ENCODE peak calls at places on chromosomes 3 and 15, in seven cellular contexts. One of them, this sample, is unnamed.

GRCh38 chr3:10373686-10374261 is 52.9 kb upstream of the SEC13 start:
- DNase-seq in psoas muscle: no peak
- DNase-seq in stimulated activated CD8-positive, alpha-beta memory T cell treated with anti-CD3 and anti-CD28 coated beads, Interleukin-7, amount 100 ng/mL, for 48 hours: no peak
- DNase-seq in NCI-H226: peak; percentile 39
- DNase-seq in HT1080: peak; percentile 68
- DNase-seq in ELR: peak; percentile 75
- DNase-seq in activated T-cell treated with anti-CD3 and anti-CD28 coated beads for 1 hour: no peak
- DNase-seq in this sample: no peak

GRCh38 chr15:33200903-33201302 is 6.4 kb upstream of the FMN1 start:
- DNase-seq in psoas muscle: no peak
- DNase-seq in stimulated activated CD8-positive, alpha-beta memory T cell treated with anti-CD3 and anti-CD28 coated beads, Interleukin-7, amount 100 ng/mL, for 48 hours: no peak
- DNase-seq in NCI-H226: peak; percentile 52
- DNase-seq in HT1080: no peak
- DNase-seq in ELR: no peak
- DNase-seq in activated T-cell treated with anti-CD3 and anti-CD28 coated beads for 1 hour: no peak
- DNase-seq in this sample: no peak

GRCh38 chr15:95826831-95827230 is 503.7 kb upstream of the NR2F2 start:
- DNase-seq in psoas muscle: no peak
- DNase-seq in stimulated activated CD8-positive, alpha-beta memory T cell treated with anti-CD3 and anti-CD28 coated beads, Interleukin-7, amount 100 ng/mL, for 48 hours: no peak
- DNase-seq in NCI-H226: peak; percentile 29
- DNase-seq in HT1080: no peak
- DNase-seq in ELR: no peak
- DNase-seq in activated T-cell treated with anti-CD3 and anti-CD28 coated beads for 1 hour: no peak
- DNase-seq in this sample: no peak

GRCh38 chr3:9248232-9249191 is 934 bp downstream of the SRGAP3 start:
- DNase-seq in psoas muscle: no peak
- DNase-seq in stimulated activated CD8-positive, alpha-beta memory T cell treated with anti-CD3 and anti-CD28 coated beads, Interleukin-7, amount 100 ng/mL, for 48 hours: no peak
- DNase-seq in NCI-H226: no peak
- DNase-seq in HT1080: no peak
- DNase-seq in ELR: peak; percentile 23
- DNase-seq in activated T-cell treated with anti-CD3 and anti-CD28 coated beads for 1 hour: no peak
- DNase-seq in this sample: no peak

GRCh38 chr3:127339943-127340861 is 52.4 kb upstream of the PRR20G start:
- DNase-seq in psoas muscle: no peak
- DNase-seq in stimulated activated CD8-positive, alpha-beta memory T cell treated with anti-CD3 and anti-CD28 coated beads, Interleukin-7, amount 100 ng/mL, for 48 hours: no peak
- DNase-seq in NCI-H226: no peak
- DNase-seq in HT1080: no peak
- DNase-seq in ELR: no peak
- DNase-seq in activated T-cell treated with anti-CD3 and anti-CD28 coated beads for 1 hour: no peak
- DNase-seq in this sample: no peak

GRCh38 chr15:58588096-58588495 is 156.3 kb downstream of the LIPC start:
- DNase-seq in psoas muscle: no peak
- DNase-seq in stimulated activated CD8-positive, alpha-beta memory T cell treated with anti-CD3 and anti-CD28 coated beads, Interleukin-7, amount 100 ng/mL, for 48 hours: no peak
- DNase-seq in NCI-H226: no peak
- DNase-seq in HT1080: no peak
- DNase-seq in ELR: no peak
- DNase-seq in activated T-cell treated with anti-CD3 and anti-CD28 coated beads for 1 hour: no peak
- DNase-seq in this sample: no peak

GRCh38 chr15:76012021-76012551 is at the start of gene NRG4:
- DNase-seq in psoas muscle: no peak
- DNase-seq in stimulated activated CD8-positive, alpha-beta memory T cell treated with anti-CD3 and anti-CD28 coated beads, Interleukin-7, amount 100 ng/mL, for 48 hours: no peak
- DNase-seq in NCI-H226: no peak
- DNase-seq in HT1080: peak; percentile 0
- DNase-seq in ELR: peak; percentile 9
- DNase-seq in activated T-cell treated with anti-CD3 and anti-CD28 coated beads for 1 hour: no peak
- DNase-seq in this sample: peak; percentile 56

GRCh38 chr3:127152676-127153505 is 40.0 kb upstream of the PRR23E start:
- DNase-seq in psoas muscle: no peak
- DNase-seq in stimulated activated CD8-positive, alpha-beta memory T cell treated with anti-CD3 and anti-CD28 coated beads, Interleukin-7, amount 100 ng/mL, for 48 hours: no peak
- DNase-seq in NCI-H226: no peak
- DNase-seq in HT1080: no peak
- DNase-seq in ELR: no peak
- DNase-seq in activated T-cell treated with anti-CD3 and anti-CD28 coated beads for 1 hour: no peak
- DNase-seq in this sample: no peak

GRCh38 chr15:97995192-97995591 is 34.7 kb downstream of the ARRDC4 start:
- DNase-seq in psoas muscle: no peak
- DNase-seq in stimulated activated CD8-positive, alpha-beta memory T cell treated with anti-CD3 and anti-CD28 coated beads, Interleukin-7, amount 100 ng/mL, for 48 hours: no peak
- DNase-seq in NCI-H226: no peak
- DNase-seq in HT1080: no peak
- DNase-seq in ELR: no peak
- DNase-seq in activated T-cell treated with anti-CD3 and anti-CD28 coated beads for 1 hour: no peak
- DNase-seq in this sample: no peak

GRCh38 chr3:169666501-169667379 is 3.2 kb upstream of the MECOM start:
- DNase-seq in psoas muscle: no peak
- DNase-seq in stimulated activated CD8-positive, alpha-beta memory T cell treated with anti-CD3 and anti-CD28 coated beads, Interleukin-7, amount 100 ng/mL, for 48 hours: no peak
- DNase-seq in NCI-H226: no peak
- DNase-seq in HT1080: no peak
- DNase-seq in ELR: no peak
- DNase-seq in activated T-cell treated with anti-CD3 and anti-CD28 coated beads for 1 hour: no peak
- DNase-seq in this sample: no peak

GRCh38 chr15:79007066-79007465 is 62.2 kb upstream of the CTSH start:
- DNase-seq in psoas muscle: no peak
- DNase-seq in stimulated activated CD8-positive, alpha-beta memory T cell treated with anti-CD3 and anti-CD28 coated beads, Interleukin-7, amount 100 ng/mL, for 48 hours: no peak
- DNase-seq in NCI-H226: no peak
- DNase-seq in HT1080: peak; percentile 63
- DNase-seq in ELR: peak; percentile 43
- DNase-seq in activated T-cell treated with anti-CD3 and anti-CD28 coated beads for 1 hour: no peak
- DNase-seq in this sample: peak; percentile 89

This sample was measured in SK-MEL-5.